ENCODE peak calls at places on chromosomes 12 and 14, in four cellular contexts. One of them, this sample, is unnamed.

GRCh38 chr14:96078687-96079016 is 39.5 kb downstream of the C14orf132 start:
- DNase-seq in H1: no peak
- DNase-seq in mesendoderm: no peak
- DNase-seq in H9: no peak
- DNase-seq in this sample: no peak

GRCh38 chr14:104371917-104372316 is 207.6 kb upstream of the C14orf180 start:
- DNase-seq in mesendoderm: no peak
- DNase-seq in H1: no peak
- DNase-seq in H9: no peak
- DNase-seq in this sample: no peak

GRCh38 chr12:121251838-121252237 is 41.9 kb downstream of the P2RX4 start:
- DNase-seq in H9: no peak
- DNase-seq in H1: no peak
- DNase-seq in mesendoderm: no peak
- DNase-seq in this sample: no peak

GRCh38 chr12:120247183-120247582 is 18.3 kb downstream of the PXN start:
- DNase-seq in mesendoderm: no peak
- DNase-seq in H9: no peak
- DNase-seq in H1: no peak
- DNase-seq in this sample: no peak

GRCh38 chr12:538731-539539 is 79.2 kb downstream of the B4GALNT3 start:
- DNase-seq in H1: no peak
- DNase-seq in H9: no peak
- DNase-seq in mesendoderm: no peak
- DNase-seq in this sample: peak

GRCh38 chr12:29599397-29599796 is 101.9 kb upstream of the OVCH1 start:
- DNase-seq in H9: no peak
- DNase-seq in mesendoderm: no peak
- DNase-seq in H1: no peak
- DNase-seq in this sample: peak

GRCh38 chr12:52015393-52016081 is 8.8 kb downstream of the TAMALIN start:
- DNase-seq in mesendoderm: no peak
- DNase-seq in H9: no peak
- DNase-seq in H1: no peak
- DNase-seq in this sample: no peak

GRCh38 chr12:32016680-32017482 is 57.7 kb downstream of the RESF1 start:
- DNase-seq in mesendoderm: no peak
- DNase-seq in H9: peak
- DNase-seq in H1: no peak
- DNase-seq in this sample: no peak

GRCh38 chr12:79934309-79935020 is 432 bp downstream of the PPP1R12A start:
- DNase-seq in H1: peak
- DNase-seq in H9: peak
- DNase-seq in mesendoderm: peak
- DNase-seq in this sample: peak

GRCh38 chr12:92736605-92737004 is 33.8 kb downstream of the PLEKHG7 start:
- DNase-seq in H9: no peak
- DNase-seq in mesendoderm: no peak
- DNase-seq in H1: no peak
- DNase-seq in this sample: no peak

GRCh38 chr14:36428350-36428749 is 91.7 kb downstream of the NKX2-1 start:
- DNase-seq in H9: no peak
- DNase-seq in mesendoderm: no peak
- DNase-seq in H1: no peak
- DNase-seq in this sample: no peak

GRCh38 chr14:69288001-69288771 is 28.2 kb downstream of the GALNT16 start:
- DNase-seq in H1: peak
- DNase-seq in H9: no peak
- DNase-seq in mesendoderm: peak
- DNase-seq in this sample: peak

GRCh38 chr14:80996049-80996901 is 40.9 kb downstream of the TSHR start:
- DNase-seq in H1: no peak
- DNase-seq in H9: no peak
- DNase-seq in mesendoderm: peak
- DNase-seq in this sample: peak

GRCh38 chr14:68466491-68466977 is 326.3 kb downstream of the ZFP36L1 start:
- DNase-seq in H9: no peak
- DNase-seq in H1: no peak
- DNase-seq in mesendoderm: no peak
- DNase-seq in this sample: peak

GRCh38 chr12:17344649-17345048 is 738.7 kb upstream of the LMO3 start:
- DNase-seq in H9: no peak
- DNase-seq in H1: no peak
- DNase-seq in mesendoderm: no peak
- DNase-seq in this sample: no peak

GRCh38 chr14:78152246-78153068 is 17.7 kb upstream of the NRXN3 start:
- DNase-seq in H1: no peak
- DNase-seq in H9: no peak
- DNase-seq in mesendoderm: no peak
- DNase-seq in this sample: no peak

GRCh38 chr12:80264386-80264785 is 165.0 kb downstream of the OTOGL start:
- DNase-seq in mesendoderm: no peak
- DNase-seq in H1: no peak
- DNase-seq in H9: no peak
- DNase-seq in this sample: no peak

GRCh38 chr12:102480401-102480800 is at the start of gene IGF1:
- DNase-seq in mesendoderm: peak
- DNase-seq in H9: no peak
- DNase-seq in H1: no peak
- DNase-seq in this sample: peak

GRCh38 chr14:101083564-101084435 is 180.3 kb upstream of the RTL1 start:
- DNase-seq in mesendoderm: peak
- DNase-seq in H9: peak
- DNase-seq in H1: peak
- DNase-seq in this sample: no peak

GRCh38 chr12:21991526-21991925 is 50.3 kb upstream of the ABCC9 start:
- DNase-seq in H9: no peak
- DNase-seq in mesendoderm: no peak
- DNase-seq in H1: no peak
- DNase-seq in this sample: no peak

GRCh38 chr14:73785834-73786631 is 65.6 kb upstream of the PTGR2 start:
- DNase-seq in H1: peak
- DNase-seq in mesendoderm: peak
- DNase-seq in H9: peak
- DNase-seq in this sample: peak

GRCh38 chr12:89067436-89067835 is 284.9 kb downstream of the DUSP6 start:
- DNase-seq in H9: no peak
- DNase-seq in mesendoderm: no peak
- DNase-seq in H1: no peak
- DNase-seq in this sample: peak

GRCh38 chr14:70061108-70061507 is 127.6 kb downstream of the SLC8A3 start:
- DNase-seq in H1: no peak
- DNase-seq in mesendoderm: peak
- DNase-seq in H9: no peak
- DNase-seq in this sample: no peak

GRCh38 chr12:104359216-104359615 is 55.7 kb downstream of the EID3 start:
- DNase-seq in mesendoderm: no peak
- DNase-seq in H1: no peak
- DNase-seq in H9: no peak
- DNase-seq in this sample: no peak

GRCh38 chr12:2118061-2118460 is 65.3 kb downstream of the CACNA1C start:
- DNase-seq in mesendoderm: peak
- DNase-seq in H9: no peak
- DNase-seq in H1: no peak
- DNase-seq in this sample: no peak

GRCh38 chr12:94805749-94806148 is 155.4 kb upstream of the TMCC3 start:
- DNase-seq in H1: no peak
- DNase-seq in mesendoderm: peak
- DNase-seq in H9: no peak
- DNase-seq in this sample: peak

GRCh38 chr12:72272731-72273498 is 745 bp downstream of the TRHDE start:
- DNase-seq in H9: peak
- DNase-seq in mesendoderm: peak
- DNase-seq in H1: peak
- DNase-seq in this sample: peak

GRCh38 chr12:123238330-123238682 is 5.1 kb downstream of the MTRFR start:
- DNase-seq in H1: no peak
- DNase-seq in H9: no peak
- DNase-seq in mesendoderm: no peak
- DNase-seq in this sample: no peak

GRCh38 chr14:94571395-94571794 is 9.8 kb upstream of the SERPINA5 start:
- DNase-seq in H1: no peak
- DNase-seq in H9: no peak
- DNase-seq in mesendoderm: no peak
- DNase-seq in this sample: no peak

GRCh38 chr14:104149617-104150141 is 11.3 kb downstream of the KIF26A start:
- DNase-seq in mesendoderm: peak
- DNase-seq in H9: peak
- DNase-seq in H1: peak
- DNase-seq in this sample: no peak

GRCh38 chr14:33714527-33715222 is 236.2 kb downstream of the EGLN3 start:
- DNase-seq in H1: no peak
- DNase-seq in H9: no peak
- DNase-seq in mesendoderm: no peak
- DNase-seq in this sample: no peak

GRCh38 chr14:101030586-101030985 is 127.1 kb upstream of the RTL1 start:
- DNase-seq in mesendoderm: no peak
- DNase-seq in H9: no peak
- DNase-seq in H1: no peak
- DNase-seq in this sample: no peak

GRCh38 chr14:105379946-105380345 is 18.4 kb upstream of the TEX22 start:
- DNase-seq in mesendoderm: no peak
- DNase-seq in H9: no peak
- DNase-seq in H1: no peak
- DNase-seq in this sample: no peak

GRCh38 chr14:94532462-94532861 is 23.2 kb upstream of the SERPINA12 start:
- DNase-seq in H1: no peak
- DNase-seq in mesendoderm: no peak
- DNase-seq in H9: no peak
- DNase-seq in this sample: no peak

GRCh38 chr14:94659953-94660946 is 48.1 kb downstream of the SERPINA3 start:
- DNase-seq in H1: no peak
- DNase-seq in mesendoderm: no peak
- DNase-seq in H9: no peak
- DNase-seq in this sample: no peak

GRCh38 chr14:64208261-64208660 is 85.9 kb downstream of the ESR2 start:
- DNase-seq in mesendoderm: no peak
- DNase-seq in H9: no peak
- DNase-seq in H1: no peak
- DNase-seq in this sample: no peak
- H3K56ac ChIP-seq in mesendoderm: no peak
- H3K56ac ChIP-seq in H9: no peak
- H3K56ac ChIP-seq in H1: no peak
- H3K56ac ChIP-seq in this sample: no peak

DNA sequence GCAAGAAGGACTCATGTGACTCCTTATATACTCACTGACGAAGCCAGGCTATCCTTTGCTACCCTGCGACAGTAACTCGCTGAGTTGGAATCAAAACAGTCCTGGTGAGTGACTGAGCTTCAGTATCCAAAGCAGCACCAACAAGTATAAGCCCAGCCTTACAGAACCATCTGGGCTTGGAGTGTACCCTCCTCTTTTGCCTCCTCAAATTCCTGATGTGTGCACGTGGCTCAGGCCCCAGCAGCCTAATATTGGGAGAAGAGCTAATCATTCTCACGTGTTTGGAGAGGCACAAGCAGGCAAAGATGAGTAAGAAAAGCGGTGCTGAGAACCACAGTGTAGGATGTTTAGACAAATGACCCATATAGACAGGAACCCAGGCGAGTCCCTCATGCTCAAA is 34.4 kb downstream of the PPTC7 start:
- DNase-seq in mesendoderm: no peak
- DNase-seq in H1: no peak
- DNase-seq in H9: no peak
- DNase-seq in this sample: peak
- H3K56ac ChIP-seq in mesendoderm: no peak
- H3K56ac ChIP-seq in H1: no peak
- H3K56ac ChIP-seq in H9: no peak
- H3K56ac ChIP-seq in this sample: no peak

DNA sequence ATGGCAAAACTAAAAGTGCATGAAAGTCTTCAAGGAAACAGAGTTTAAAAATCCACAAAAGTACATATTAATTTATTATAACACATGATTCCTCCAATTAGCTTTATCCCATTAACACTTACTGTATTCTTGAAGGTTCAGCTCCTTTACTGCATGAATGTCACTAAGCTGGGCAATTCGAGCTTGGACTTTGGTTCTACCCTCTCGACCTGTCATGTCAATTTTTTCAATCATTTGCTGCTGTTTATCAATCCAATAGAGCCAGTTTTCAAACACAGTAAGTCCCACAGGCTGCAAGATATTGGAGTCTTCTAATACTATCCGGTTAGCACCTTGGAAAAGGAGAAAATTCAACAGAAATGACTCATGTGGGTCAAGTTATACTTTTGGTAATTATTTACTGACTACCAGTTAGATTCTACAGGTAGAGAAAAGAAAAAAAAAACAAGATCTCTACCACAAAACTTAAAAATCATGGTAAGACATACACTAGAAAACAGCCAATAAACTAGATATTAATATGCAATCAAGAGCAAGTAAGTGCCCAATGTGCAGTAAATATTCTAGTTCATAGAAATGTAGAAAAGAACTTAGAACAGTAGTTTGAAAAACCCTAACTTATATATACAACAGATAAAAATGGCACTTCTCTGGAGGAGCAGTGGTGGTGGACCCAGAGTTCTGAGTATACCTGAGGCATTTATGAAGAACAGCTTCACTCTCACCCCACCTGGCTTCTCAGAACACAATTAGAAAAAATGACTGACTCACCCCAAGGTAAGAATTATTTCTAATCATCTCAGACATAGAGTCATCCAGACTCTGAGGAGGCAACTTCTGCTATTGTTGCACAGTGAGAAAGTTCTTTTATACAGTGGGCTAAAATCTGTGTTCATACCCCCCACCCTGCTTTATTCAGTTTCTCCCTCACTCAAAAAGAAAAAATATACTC is 67.7 kb downstream of the BCL2L14 start:
- DNase-seq in H1: no peak
- DNase-seq in mesendoderm: no peak
- DNase-seq in H9: no peak
- DNase-seq in this sample: no peak
- H3K56ac ChIP-seq in H1: no peak
- H3K56ac ChIP-seq in mesendoderm: no peak
- H3K56ac ChIP-seq in H9: no peak
- H3K56ac ChIP-seq in this sample: no peak

DNA sequence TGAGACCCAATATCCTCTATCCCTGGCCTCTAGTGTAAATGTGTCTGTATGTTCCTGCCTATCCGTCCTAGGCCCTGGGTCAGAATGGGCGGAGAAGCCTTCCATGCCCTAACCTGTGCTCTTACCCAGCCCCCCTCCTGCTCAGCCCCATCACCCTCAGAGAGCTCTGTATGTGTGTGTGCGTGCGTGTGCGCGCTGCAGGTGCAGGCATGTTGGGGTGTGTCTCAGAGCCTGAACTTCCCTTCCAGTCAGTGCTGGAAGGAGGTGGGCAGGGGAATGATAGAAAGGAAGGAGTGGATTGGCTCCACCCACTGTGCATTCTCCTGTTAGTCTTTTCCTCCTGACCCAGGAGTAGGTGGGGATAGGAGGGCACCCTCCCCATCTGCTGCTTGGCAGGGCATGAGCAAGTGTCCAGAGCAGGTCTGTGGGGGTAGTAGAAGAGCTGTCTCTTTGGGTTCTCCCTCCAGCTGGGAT is 7.2 kb downstream of the NAB2 start:
- DNase-seq in mesendoderm: no peak
- DNase-seq in H9: no peak
- DNase-seq in H1: no peak
- DNase-seq in this sample: no peak
- H3K56ac ChIP-seq in mesendoderm: no peak
- H3K56ac ChIP-seq in H9: no peak
- H3K56ac ChIP-seq in H1: no peak
- H3K56ac ChIP-seq in this sample: no peak

This sample was measured in IMR-90.